ENCODE peak calls at places on chromosome 16, in six cellular contexts. E is Peyer's patch, S is tibial artery, C is PC-3, W is kidney epithelial cell, D is Caco-2. U is an unnamed sample. For H3K27me3, the result is how much of the 10 kb centered on the place peaks cover.

GRCh38 chr16:3089717-3090592 is 9.1 kb downstream of the ZSCAN10 start:
- DNase-seq in S (no peak), C (no peak), E (no peak), D (no peak), W (no peak), U (no peak)

GRCh38 chr16:9124444-9124843 is 33.0 kb downstream of the HAPSTR1 start:
- DNase-seq in S (no peak), C (no peak), W (no peak), E (peak), D (no peak), U (no peak)

GRCh38 chr16:2719328-2720062 is 529 bp downstream of the PRSS27 start:
- DNase-seq in S (peak), W (no peak), C (peak), D (peak), E (no peak), U (peak)

GRCh38 chr16:28494141-28494851 is at the start of gene APOBR:
- DNase-seq in W (no peak), C (no peak), D (no peak), E (peak), S (no peak), U (no peak)

GRCh38 chr16:67943619-67944503 is at the start of gene LCAT:
- DNase-seq in S (peak), E (no peak), D (no peak), W (no peak), C (no peak), U (peak)

GRCh38 chr16:3305109-3306068 is at the start of the genes TIGD7 and ZNF75A:
- DNase-seq in D (peak), C (peak), E (peak), W (peak), S (peak), U (peak)

GRCh38 chr16:47627056-47627455 is 165.9 kb downstream of the PHKB start:
- DNase-seq in E (no peak), W (no peak), D (no peak), C (no peak), S (no peak), U (no peak)

GRCh38 chr16:471353-472198 is 46.1 kb downstream of the RAB11FIP3 start:
- DNase-seq in S (no peak), W (peak), D (no peak), E (no peak), C (no peak), U (no peak)

DNA sequence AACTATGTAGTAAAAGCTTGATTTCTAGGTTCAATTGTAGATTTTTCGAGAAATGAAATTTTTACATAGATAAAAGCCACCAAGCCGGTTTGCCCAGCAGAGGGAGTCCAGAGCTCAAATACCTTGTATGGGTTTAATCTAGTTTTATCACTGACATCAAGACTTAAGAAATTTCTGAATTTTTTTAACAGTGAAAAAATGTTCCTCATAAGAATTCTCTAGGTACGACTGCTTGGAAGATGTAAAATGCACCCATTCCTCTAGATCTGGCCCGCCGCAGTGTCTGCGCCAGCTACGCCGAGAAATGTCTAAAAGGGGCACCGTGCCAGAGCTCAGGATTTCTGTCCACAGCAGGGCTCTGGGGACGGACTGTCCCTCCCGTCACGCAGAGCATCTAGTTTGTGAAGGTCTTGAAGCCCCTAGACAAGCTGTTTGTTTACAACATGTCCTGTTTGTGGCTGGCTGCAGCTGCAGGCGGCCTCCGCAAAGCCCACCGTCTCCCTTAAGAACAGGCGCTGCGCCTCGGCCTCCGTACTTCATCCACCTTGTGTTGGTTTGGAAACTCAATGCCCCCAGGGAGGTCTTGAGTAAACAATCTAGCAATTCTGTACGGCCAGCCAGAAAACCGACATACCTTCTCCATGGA is 24.8 kb downstream of the MAP1LC3B start:
- DNase-seq in D (no peak), C (peak), S (peak), W (no peak), E (no peak), U (peak)
- TF ChIP-seq CTCF in D (peak), C (peak), S (peak), W (peak), E (peak), U (peak)

GRCh38 chr16:24520983-24521382 is 18.4 kb upstream of the RBBP6 start:
- DNase-seq in S (no peak), W (no peak), E (no peak), D (no peak), C (peak), U (no peak)
- H3K27me3 ChIP-seq in S (under half), W (under half), E (under half), D (under half), C (under half), U (under half)

DNA sequence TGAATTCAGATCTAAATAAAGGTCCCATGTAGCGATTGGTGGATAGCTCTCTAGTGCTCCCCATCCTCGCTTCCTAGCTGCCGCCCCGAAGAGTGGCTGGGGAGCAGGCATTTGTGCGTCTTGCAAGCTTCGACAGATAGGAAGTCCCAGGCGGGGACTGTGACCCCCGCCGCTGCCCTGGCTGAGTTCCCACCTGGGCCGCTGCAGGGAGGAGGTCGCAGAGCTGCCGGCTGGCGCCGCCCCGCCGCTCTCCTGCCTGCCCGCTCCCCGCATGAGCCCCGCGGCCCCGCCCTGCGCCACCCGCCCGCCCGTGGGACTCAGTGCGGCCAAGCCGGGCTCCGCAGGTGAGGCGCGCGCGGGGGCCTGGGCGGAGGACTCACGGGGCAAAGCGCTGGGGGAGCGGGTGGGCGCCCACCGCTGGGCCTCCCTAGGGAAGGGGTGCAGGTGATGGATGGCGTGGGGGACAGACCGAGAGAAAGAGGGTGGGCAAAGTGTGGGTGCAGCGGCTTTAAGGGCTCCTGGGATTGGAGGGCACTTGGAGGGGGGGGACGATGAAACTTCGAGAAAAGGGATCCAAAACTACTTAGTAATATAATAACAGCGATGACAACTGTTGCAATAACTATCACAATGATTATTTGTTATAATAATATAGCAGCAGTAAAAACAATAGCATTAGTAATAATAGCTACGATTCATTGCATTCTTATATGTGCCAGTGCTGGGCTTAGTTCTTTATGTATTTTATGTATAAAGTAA is at the start of gene OTOA:
- DNase-seq in W (no peak), S (no peak), D (no peak), C (no peak), E (peak), U (peak)
- H3K4me3 ChIP-seq in W (no peak), S (peak), D (no peak), C (no peak), E (peak), U (peak)

GRCh38 chr16:85383836-85384825 is 229.0 kb upstream of the GSE1 start:
- DNase-seq in W (no peak), E (no peak), C (no peak), D (no peak), S (no peak), U (no peak)

GRCh38 chr16:85384831-85385462 is 228.2 kb upstream of the GSE1 start:
- DNase-seq in E (peak), C (peak), S (no peak), D (peak), W (no peak), U (peak)

GRCh38 chr16:85386467-85387170 is 226.5 kb upstream of the GSE1 start:
- DNase-seq in D (no peak), E (no peak), W (no peak), S (peak), C (no peak), U (no peak)

GRCh38 chr16:85387171-85387507 is 226.0 kb upstream of the GSE1 start:
- DNase-seq in D (no peak), S (peak), W (no peak), C (no peak), E (no peak), U (peak)

DNA sequence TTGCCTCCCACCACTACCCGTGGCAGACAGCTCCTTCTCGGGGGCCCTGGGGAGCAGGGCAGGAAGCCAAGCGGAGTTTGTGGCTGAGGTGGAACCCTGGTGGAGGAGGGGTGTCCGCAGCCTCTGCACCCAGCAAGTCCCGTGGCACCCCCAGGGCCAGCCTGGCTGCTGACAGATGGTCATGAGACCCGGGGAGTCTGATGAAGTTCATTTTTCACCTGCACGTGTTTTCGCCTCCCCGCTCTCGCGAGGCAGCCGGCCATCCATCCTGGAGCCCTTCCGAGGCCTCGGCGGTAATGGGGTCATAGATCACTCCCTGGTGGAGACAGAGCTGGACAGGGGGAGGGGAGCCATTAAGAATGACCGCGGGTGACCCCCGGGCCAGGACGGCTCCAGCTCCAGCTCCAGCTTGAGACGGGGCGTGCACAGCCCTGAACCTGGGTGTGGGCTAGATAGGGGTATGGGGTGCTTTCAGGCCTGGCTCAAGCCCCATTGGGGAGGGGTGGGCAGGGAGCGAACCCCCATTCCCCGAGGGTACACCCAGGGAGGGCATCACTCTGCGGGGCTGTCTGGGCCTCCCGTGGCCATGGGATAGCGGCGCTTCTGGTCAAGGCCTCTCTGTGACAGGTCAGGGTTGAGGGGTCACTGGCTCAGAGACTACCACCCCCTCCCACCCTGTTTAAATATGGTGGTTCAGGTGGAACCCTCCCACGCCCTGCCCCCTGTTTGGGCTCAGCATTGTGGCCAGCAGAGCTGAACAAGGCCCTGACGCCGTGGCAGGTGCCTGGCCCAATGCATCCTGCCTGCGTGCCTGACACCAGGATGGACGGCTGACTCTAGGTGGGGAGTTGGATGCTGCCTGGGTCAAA is 227.4 kb upstream of the GSE1 start:
- DNase-seq in E (no peak), S (no peak), W (no peak), C (no peak), D (no peak), U (peak)
- TF ChIP-seq CTCF in E (no peak), S (no peak), W (no peak), C (no peak), D (no peak), U (no peak)

GRCh38 chr16:85906349-85906748 is 7.4 kb downstream of the IRF8 start:
- DNase-seq in W (no peak), D (no peak), C (no peak), S (no peak), E (no peak), U (no peak)
- H3K27me3 ChIP-seq in W (under half), D (under half), C (half or more), S (under half), E (under half), U (under half)

DNA sequence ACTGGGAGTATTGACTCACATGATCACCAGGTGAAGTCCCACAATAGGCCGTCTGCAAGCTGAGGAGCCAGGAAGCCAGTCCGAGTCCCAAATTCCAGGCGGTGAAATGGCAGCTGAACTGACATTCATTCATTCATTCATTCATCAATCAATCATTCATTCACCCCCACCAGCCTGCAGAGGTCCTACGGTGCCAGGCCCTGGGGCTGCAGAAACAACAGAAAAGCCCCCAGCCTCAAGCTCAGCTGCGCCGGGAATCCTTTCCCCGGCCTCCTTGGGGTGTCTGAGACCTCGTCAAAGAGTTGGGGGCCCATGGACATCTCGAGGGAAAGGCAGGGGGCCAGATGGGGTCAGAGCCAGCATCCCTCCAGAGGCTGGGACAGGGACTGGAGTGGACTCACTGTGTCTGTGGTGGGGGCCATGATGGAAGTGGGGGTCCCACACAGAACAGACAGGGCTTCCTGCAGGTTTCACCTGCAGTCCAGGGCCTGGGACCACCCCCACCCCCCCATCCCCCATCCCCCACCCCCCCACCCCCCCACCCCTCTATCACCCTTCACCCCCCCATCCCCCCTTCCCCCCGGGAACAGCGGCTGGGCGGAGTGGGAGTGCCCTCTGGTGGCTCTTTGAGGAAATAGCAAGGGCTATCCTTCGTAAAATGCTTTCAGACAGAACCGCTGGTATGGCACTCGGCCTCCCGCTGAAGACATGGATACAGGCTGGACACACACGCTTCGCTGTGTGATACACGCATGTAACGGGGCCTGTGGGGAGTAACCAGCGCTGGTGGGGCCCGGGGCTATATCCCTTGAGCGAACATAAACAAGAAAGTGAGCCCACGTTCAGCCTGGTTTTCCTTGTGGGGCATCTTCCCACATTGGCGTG is 8.5 kb upstream of the ZC3H18 start:
- DNase-seq in C (peak), S (no peak), W (no peak), E (peak), D (peak), U (peak)
- H3K4me3 ChIP-seq in C (peak), S (peak), W (no peak), E (no peak), D (no peak), U (peak)

DNA sequence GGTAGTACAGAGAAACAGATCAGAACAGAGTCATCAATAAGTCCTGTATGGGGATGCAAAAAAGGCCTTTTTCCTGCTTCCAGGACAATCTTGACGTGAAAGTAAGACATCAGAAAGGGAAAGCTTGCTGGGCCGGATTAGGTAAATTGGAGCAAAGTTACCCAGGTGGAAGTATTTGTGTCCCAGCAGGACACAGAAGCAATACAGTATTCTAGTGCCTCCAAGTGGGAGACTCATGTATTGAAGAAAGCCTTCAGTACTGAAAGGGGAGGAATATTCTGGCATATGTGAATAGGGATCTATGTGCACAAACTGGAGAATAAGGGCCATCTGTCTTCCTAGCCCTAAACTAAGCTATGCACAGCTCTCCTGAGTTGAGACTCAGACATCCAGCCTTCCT is 327.2 kb upstream of the CDH8 start:
- DNase-seq in S (no peak), C (no peak), D (peak), W (no peak), E (no peak), U (no peak)
- TF ChIP-seq CTCF in S (no peak), C (no peak), D (no peak), W (no peak), E (no peak), U (no peak)